ENCODE peak calls at places on chromosome 3, in nine cellular contexts. S is ovary, C is IMR-90, X is breast epithelium, F is K562, A is HCT116, R is uterus, D is heart left ventricle, L is body of pancreas. G is an unnamed sample.

GRCh38 chr3:180855364-180855763 is 57.1 kb upstream of the FXR1 start:
- DNase-seq in R (no peak), D (no peak), S (no peak), L (no peak), A (peak; percentile 26), X (no peak), F (no peak), C (no peak), G (no peak)

GRCh38 chr3:196988241-196989029 is 19.8 kb upstream of the PIGZ start:
- DNase-seq in A (peak; percentile 56), F (peak; percentile 78), D (peak; percentile 22), C (no peak), L (peak; percentile 41), S (no peak), R (no peak), X (no peak), G (no peak)

GRCh38 chr3:49415931-49416601 is 3.8 kb downstream of the TCTA start:
- DNase-seq in A (no peak), L (no peak), X (no peak), S (no peak), R (no peak), C (no peak), F (no peak), D (no peak), G (peak; percentile 80)

GRCh38 chr3:82745544-82745943 is 984.1 kb upstream of the GBE1 start:
- DNase-seq in F (no peak), S (no peak), L (no peak), D (no peak), C (no peak), X (no peak), R (no peak), A (no peak), G (no peak)

GRCh38 chr3:42839616-42840015 is 30.4 kb downstream of the ACKR2 start:
- DNase-seq in S (peak; percentile 31), C (peak; percentile 71), D (peak; percentile 46), A (peak; percentile 63), X (peak; percentile 44), F (peak; percentile 77), R (peak; percentile 52), L (peak; percentile 43), G (no peak)

GRCh38 chr3:189685854-189686253 is 54.7 kb downstream of the TP63 start:
- DNase-seq in D (no peak), S (no peak), R (no peak), C (peak; percentile 93), X (no peak), F (no peak), A (peak; percentile 2), L (no peak), G (no peak)

GRCh38 chr3:107826727-107827126 is 264.1 kb downstream of the CD47 start:
- DNase-seq in R (no peak), F (no peak), A (no peak), X (no peak), L (no peak), D (peak; percentile 25), S (no peak), C (no peak), G (no peak)

GRCh38 chr3:158723991-158724390 is 8.3 kb downstream of the RARRES1 start:
- DNase-seq in L (no peak), R (no peak), X (no peak), C (no peak), F (no peak), S (no peak), D (no peak), A (no peak), G (no peak)

GRCh38 chr3:46663611-46664135 is 29.8 kb downstream of the ALS2CL start:
- DNase-seq in F (no peak), L (no peak), A (no peak), D (no peak), R (peak; percentile 12), S (no peak), X (no peak), C (peak; percentile 46), G (peak; percentile 49)

GRCh38 chr3:27289769-27290413 is 79.3 kb downstream of the NEK10 start:
- DNase-seq in C (peak; percentile 56), L (no peak), D (no peak), F (no peak), X (no peak), S (no peak), R (no peak), A (no peak), G (no peak)

GRCh38 chr3:194967126-194968117 is 281.7 kb downstream of the FAM43A start:
- DNase-seq in A (no peak), X (peak; percentile 7), F (no peak), S (no peak), R (no peak), C (no peak), L (no peak), D (no peak), G (no peak)

GRCh38 chr3:58801541-58801940 is 135.0 kb upstream of the FAM3D start:
- DNase-seq in F (no peak), C (no peak), S (no peak), L (no peak), R (no peak), D (no peak), X (no peak), A (no peak), G (no peak)

GRCh38 chr3:105538483-105538882 is 171.8 kb downstream of the ALCAM start:
- DNase-seq in X (no peak), L (no peak), D (no peak), A (no peak), C (no peak), R (no peak), F (no peak), S (no peak), G (no peak)

GRCh38 chr3:73592154-73592877 is 32.4 kb downstream of the PDZRN3 start:
- DNase-seq in F (no peak), X (no peak), C (no peak), A (no peak), D (no peak), R (no peak), L (no peak), S (no peak), G (no peak)
- TF ChIP-seq CTCF in F (no peak), X (no peak), C (no peak), A (no peak), D (no peak), R (no peak), L (no peak), S (no peak), G (no peak)

GRCh38 chr3:123884993-123885392 is 861 bp upstream of the MYLK start:
- DNase-seq in R (no peak), L (no peak), S (no peak), C (no peak), A (no peak), F (no peak), X (no peak), D (no peak), G (no peak)

GRCh38 chr3:123883111-123883510 is 1.0 kb downstream of the MYLK start:
- DNase-seq in L (no peak), C (no peak), A (no peak), R (no peak), F (no peak), X (no peak), S (no peak), D (no peak), G (no peak)

GRCh38 chr3:123881771-123882170 is 2.4 kb downstream of the MYLK start:
- DNase-seq in L (no peak), X (no peak), S (no peak), D (no peak), R (no peak), C (no peak), A (no peak), F (no peak), G (no peak)

GRCh38 chr3:123883656-123884257 is 375 bp downstream of the MYLK start:
- DNase-seq in X (peak; percentile 40), L (peak; percentile 21), F (no peak), R (peak; percentile 28), A (no peak), D (peak; percentile 23), C (no peak), S (no peak), G (no peak)

DNA sequence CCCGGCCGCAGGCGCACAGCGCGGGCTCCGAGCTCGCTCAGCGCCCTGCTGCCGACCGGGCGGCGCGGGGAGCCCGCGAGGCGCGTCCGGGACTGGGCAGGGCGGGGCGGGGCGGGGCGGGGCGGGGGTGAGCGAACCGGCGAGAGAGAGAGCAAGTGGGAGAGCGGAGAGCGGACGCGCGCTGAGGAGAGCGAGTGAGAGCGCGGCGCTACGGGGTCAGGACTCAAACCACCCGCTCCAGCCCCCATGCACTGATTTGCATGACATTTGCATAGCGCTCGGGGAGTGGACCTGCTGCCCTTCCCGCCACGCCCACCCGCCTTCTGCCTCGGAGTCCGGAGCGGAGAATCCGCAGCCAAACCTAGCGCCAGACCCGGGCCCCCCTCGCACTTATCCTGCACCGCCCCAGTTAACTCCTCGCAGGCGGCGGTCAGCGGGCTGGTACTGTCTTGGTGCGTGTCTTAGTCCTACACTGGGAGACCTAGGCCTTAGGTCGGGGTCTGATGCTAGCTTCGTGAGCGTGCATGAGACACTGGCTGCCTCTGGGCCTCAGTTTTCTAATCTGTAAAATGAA is at the start of gene MYLK:
- DNase-seq in R (peak; percentile 85), S (peak; percentile 44), D (peak; percentile 80), C (peak; percentile 95), F (peak; percentile 77), L (peak; percentile 72), X (peak; percentile 86), A (peak; percentile 61), G (peak; percentile 73)
- TF ChIP-seq POLR2A in R (no peak), S (no peak), D (no peak), C (no peak), F (no peak), L (no peak), X (no peak), A (peak; percentile 38), G (no peak)

DNA sequence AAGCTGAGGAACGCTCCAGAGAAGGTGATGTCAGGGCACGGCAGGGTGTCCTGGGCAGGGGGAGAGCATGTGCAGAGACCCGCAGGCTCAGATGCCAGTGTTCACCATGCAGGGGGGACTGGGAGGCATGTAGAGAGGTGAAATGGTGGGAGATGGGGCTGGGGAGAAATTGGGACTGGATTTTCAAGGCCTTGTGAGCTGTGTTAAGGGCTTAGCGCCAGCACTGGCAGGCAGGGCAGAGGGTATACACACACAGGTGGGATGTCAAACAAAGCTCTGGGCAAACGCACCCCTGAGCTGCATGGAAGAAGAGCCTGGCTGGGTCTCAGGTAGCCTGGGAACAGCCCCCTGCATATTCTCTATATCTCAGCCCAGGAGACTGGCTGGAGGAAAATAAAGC is 282.7 kb downstream of the SHQ1 start:
- DNase-seq in A (no peak), L (no peak), D (no peak), F (no peak), S (no peak), C (no peak), R (no peak), X (no peak), G (no peak)
- H3K36me3 ChIP-seq in A (no peaks in the 10 kb centered on the region), L (no peaks in the 10 kb centered on the region), D (no peaks in the 10 kb centered on the region), F (no peaks in the 10 kb centered on the region), S (no peaks in the 10 kb centered on the region), C (no peaks in the 10 kb centered on the region), R (no peaks in the 10 kb centered on the region), X (no peaks in the 10 kb centered on the region), G (no peaks in the 10 kb centered on the region)

DNA sequence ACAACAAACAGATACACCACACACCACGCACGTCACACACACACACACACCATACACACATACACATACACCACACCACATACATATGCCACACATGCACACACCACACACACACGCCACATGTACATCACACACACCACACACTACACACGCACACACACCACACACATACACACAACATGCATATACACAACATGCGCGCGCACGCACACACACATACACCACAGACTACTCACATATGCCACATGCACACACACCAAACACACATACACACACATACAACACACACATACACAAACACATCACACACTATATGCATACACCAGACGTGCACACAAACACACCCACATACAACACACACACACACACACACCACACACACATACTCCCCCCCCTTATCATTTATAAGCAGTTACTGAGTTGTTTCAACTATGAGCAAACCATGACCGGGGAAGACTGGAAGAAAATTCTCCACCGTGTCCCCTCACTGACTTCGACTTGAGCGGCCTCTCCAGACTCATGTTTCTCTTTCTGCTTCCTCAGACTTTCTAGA is 126.7 kb upstream of the IQSEC1 start:
- DNase-seq in L (no peak), F (no peak), A (no peak), C (no peak), X (no peak), R (no peak), S (no peak), D (no peak), G (no peak)
- TF ChIP-seq CTCF in L (no peak), F (no peak), A (no peak), C (no peak), X (no peak), R (no peak), S (no peak), D (no peak), G (no peak)

G was measured in Peyer's patch.